ENCODE peak calls at places on chromosomes 12 and 14, in eight cellular contexts. C is AG10803, K is left ventricle myocardium inferior, U is cardiac fibroblast, P is right lobe of liver, J is choroid plexus epithelial cell, H is fibroblast of lung, W is fibroblast of the aortic adventitia. D is an unnamed sample.

GRCh38 chr12:49489720-49490119 is 49.1 kb upstream of the KCNH3 start:
- DNase-seq in H (peak), J (peak), W (peak), K (no peak), C (no peak), P (no peak), U (peak), D (peak)

GRCh38 chr14:64444984-64445845 is 20.1 kb upstream of the AKAP5 start:
- DNase-seq in H (peak), U (peak), C (peak), P (no peak), J (peak), K (no peak), W (peak), D (peak)

GRCh38 chr14:75561013-75561432 is 17.4 kb upstream of the FLVCR2 start:
- DNase-seq in W (peak), H (peak), J (peak), U (peak), C (peak), P (peak), K (peak), D (peak)

GRCh38 chr14:36524220-36524837 is 4.3 kb upstream of the NKX2-1 start:
- DNase-seq in W (no peak), U (no peak), J (no peak), P (no peak), K (no peak), H (no peak), C (no peak), D (no peak)

GRCh38 chr12:65022441-65022840 is 98.7 kb downstream of the WIF1 start:
- DNase-seq in W (no peak), H (no peak), U (no peak), C (no peak), K (no peak), P (no peak), J (no peak), D (no peak)

GRCh38 chr14:104393898-104394605 is 185.5 kb upstream of the C14orf180 start:
- DNase-seq in U (peak), C (no peak), P (no peak), J (peak), H (no peak), W (no peak), K (peak), D (peak)

GRCh38 chr14:103207404-103208072 is 84.3 kb downstream of the TNFAIP2 start:
- DNase-seq in U (peak), W (peak), C (peak), H (peak), P (no peak), J (no peak), K (peak), D (peak)

GRCh38 chr12:2615665-2616387 is 178.9 kb upstream of the FKBP4 start:
- DNase-seq in H (peak), C (no peak), W (no peak), P (no peak), U (peak), K (peak), J (peak), D (no peak)

GRCh38 chr12:79381246-79382208 is 309.2 kb downstream of the PAWR start:
- DNase-seq in W (no peak), U (no peak), J (no peak), P (no peak), K (no peak), H (no peak), C (no peak), D (no peak)

GRCh38 chr12:112124918-112125249 is 476 bp upstream of the TRAFD1 start:
- DNase-seq in P (no peak), U (no peak), H (no peak), W (no peak), K (no peak), C (no peak), J (no peak), D (no peak)

GRCh38 chr14:85122690-85123089 is 407.3 kb upstream of the FLRT2 start:
- DNase-seq in U (peak), C (peak), J (peak), K (no peak), P (no peak), H (peak), W (peak), D (peak)

GRCh38 chr14:99720941-99721791 is 37.1 kb downstream of the CYP46A1 start:
- DNase-seq in U (no peak), K (no peak), H (no peak), P (peak), C (no peak), J (no peak), W (no peak), D (no peak)

GRCh38 chr12:106758349-106758951 is 16.0 kb upstream of the RIC8B start:
- DNase-seq in J (no peak), H (no peak), C (no peak), U (no peak), P (no peak), K (no peak), W (no peak), D (no peak)

GRCh38 chr12:104213952-104214351 is 1.6 kb upstream of the TXNRD1 start:
- DNase-seq in J (peak), U (peak), W (peak), P (no peak), C (peak), K (no peak), H (peak), D (peak)

GRCh38 chr14:94036328-94037167 is 10.4 kb downstream of the OTUB2 start:
- DNase-seq in P (peak), J (peak), C (peak), K (peak), H (peak), W (peak), U (peak), D (peak)

GRCh38 chr12:122394626-122395194 is 27.8 kb downstream of the CLIP1 start:
- DNase-seq in K (peak), C (peak), H (no peak), W (peak), U (no peak), P (peak), J (peak), D (peak)

GRCh38 chr14:91303091-91303923 is 58.8 kb upstream of the GPR68 start:
- DNase-seq in P (no peak), U (peak), W (no peak), K (peak), C (no peak), J (peak), H (no peak), D (peak)

GRCh38 chr12:122834229-122834920 is 882 bp upstream of the HIP1R start:
- DNase-seq in P (no peak), C (peak), H (peak), J (peak), U (peak), K (no peak), W (peak), D (peak)

GRCh38 chr14:85934886-85935254 is 404.9 kb downstream of the FLRT2 start:
- DNase-seq in U (no peak), J (peak), C (no peak), P (no peak), W (no peak), K (no peak), H (peak), D (peak)

GRCh38 chr12:120261951-120262851 is 3.3 kb downstream of the PXN start:
- DNase-seq in K (no peak), W (no peak), H (no peak), C (no peak), U (no peak), P (peak), J (peak), D (peak)

GRCh38 chr14:60196291-60196690 is 31.1 kb upstream of the DHRS7 start:
- DNase-seq in J (no peak), P (no peak), U (no peak), K (no peak), H (no peak), W (no peak), C (no peak), D (no peak)

GRCh38 chr12:63042646-63043045 is 107.7 kb upstream of the PPM1H start:
- DNase-seq in K (no peak), H (peak), U (no peak), C (no peak), W (peak), J (peak), P (no peak), D (no peak)

GRCh38 chr12:14171111-14171510 is 189.7 kb upstream of the GRIN2B start:
- DNase-seq in W (no peak), C (no peak), P (no peak), K (no peak), U (no peak), J (no peak), H (no peak), D (no peak)

GRCh38 chr12:6767592-6768384 is 1.6 kb downstream of the PTMS start:
- DNase-seq in W (no peak), K (no peak), J (peak), H (peak), U (peak), C (peak), P (peak), D (peak)

GRCh38 chr12:34399631-34400422 is 377.5 kb downstream of the ALG10 start:
- DNase-seq in K (peak), U (no peak), P (peak), W (no peak), J (no peak), C (no peak), H (no peak), D (no peak)

GRCh38 chr14:91889477-91890211 is 22.3 kb upstream of the TC2N start:
- DNase-seq in H (no peak), W (no peak), C (no peak), U (no peak), J (no peak), P (peak), K (no peak), D (no peak)

GRCh38 chr14:69726761-69727511 is 40.0 kb upstream of the SRSF5 start:
- DNase-seq in W (peak), H (peak), C (peak), J (peak), K (peak), P (peak), U (peak), D (peak)

GRCh38 chr14:53368714-53369191 is 215.6 kb upstream of the DDHD1 start:
- DNase-seq in H (peak), J (peak), C (peak), K (no peak), P (no peak), W (peak), U (peak), D (peak)

GRCh38 chr12:63961543-63961942 is 117.0 kb downstream of the SRGAP1 start:
- DNase-seq in W (no peak), H (no peak), P (no peak), C (no peak), J (no peak), K (no peak), U (no peak), D (no peak)

GRCh38 chr12:107610030-107610859 is 75.4 kb upstream of the PWP1 start:
- DNase-seq in C (peak), U (peak), K (no peak), H (peak), J (peak), W (peak), P (no peak), D (peak)

GRCh38 chr12:91099373-91099772 is 11.9 kb downstream of the LUM start:
- DNase-seq in H (no peak), P (no peak), U (no peak), C (no peak), W (no peak), J (no peak), K (no peak), D (peak)

GRCh38 chr14:74558655-74559054 is 53.4 kb downstream of the LTBP2 start:
- DNase-seq in P (peak), W (peak), U (peak), J (peak), K (no peak), H (no peak), C (peak), D (peak)

GRCh38 chr12:104025771-104026170 is 24.2 kb downstream of the GLT8D2 start:
- DNase-seq in U (no peak), P (no peak), H (no peak), K (no peak), J (no peak), C (no peak), W (no peak), D (no peak)

GRCh38 chr12:128290938-128291337 is 24.0 kb downstream of the TMEM132C start:
- DNase-seq in U (no peak), C (no peak), P (no peak), K (no peak), W (no peak), J (no peak), H (no peak), D (no peak)

GRCh38 chr14:100734031-100734990 is 7.6 kb downstream of the DLK1 start:
- DNase-seq in H (no peak), W (no peak), U (no peak), C (no peak), K (no peak), J (no peak), P (peak), D (no peak)

GRCh38 chr14:25400607-25401206 is 350.8 kb upstream of the STXBP6 start:
- DNase-seq in C (peak), K (no peak), H (peak), U (peak), J (peak), P (no peak), W (peak), D (peak)
- TF ChIP-seq CTCF in C (peak), K (peak), H (peak), U (peak), J (peak), P (peak), W (peak), D (peak)

GRCh38 chr14:76772300-76773187 is 11.3 kb downstream of the VASH1 start:
- DNase-seq in U (peak), P (peak), W (peak), K (peak), C (no peak), J (peak), H (peak), D (peak)
- H3K4me3 ChIP-seq in U (no peak), P (no peak), W (no peak), K (no peak), C (no peak), J (peak), H (no peak), D (no peak)

GRCh38 chr14:34111933-34112332 is 161.1 kb upstream of the EGLN3 start:
- DNase-seq in P (no peak), J (no peak), K (no peak), U (no peak), C (no peak), H (no peak), W (no peak), D (peak)
- TF ChIP-seq CTCF in P (no peak), J (peak), K (no peak), U (no peak), C (no peak), H (no peak), W (no peak), D (peak)

GRCh38 chr14:71133296-71133695 is 226.0 kb downstream of the PCNX1 start:
- DNase-seq in C (no peak), K (no peak), J (no peak), W (no peak), H (no peak), U (no peak), P (no peak), D (no peak)
- H3K4me3 ChIP-seq in C (no peak), K (no peak), J (no peak), W (no peak), H (no peak), U (no peak), P (no peak), D (no peak)

DNA sequence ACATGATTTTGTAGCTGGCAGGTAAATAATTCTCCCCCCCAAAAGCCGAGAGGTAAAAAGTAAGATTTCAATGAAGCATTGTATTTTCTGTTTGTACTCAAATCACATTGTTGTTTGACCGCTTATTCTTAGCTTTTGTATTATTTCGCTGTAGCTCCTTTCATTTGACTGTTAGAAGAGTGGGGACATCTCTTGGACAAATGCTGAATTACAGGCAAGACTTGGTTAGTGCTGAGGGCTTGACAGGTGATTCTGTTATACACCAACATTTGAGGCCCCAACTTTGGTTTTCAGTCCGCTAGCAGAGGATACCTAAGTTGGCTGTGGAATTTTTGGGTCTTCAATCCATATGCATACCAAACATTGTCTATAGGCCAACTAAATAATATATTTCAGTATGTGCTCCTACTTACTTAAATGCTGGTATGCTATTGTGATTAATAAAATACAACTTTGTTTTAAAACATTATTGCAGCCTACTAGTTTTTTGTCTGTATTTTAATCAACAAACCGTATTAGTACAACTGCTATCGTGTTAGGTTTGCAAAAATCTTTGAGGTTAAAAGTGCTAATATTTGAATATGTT is 102.2 kb downstream of the ERC1 start:
- DNase-seq in J (peak), U (peak), C (peak), W (peak), K (no peak), P (no peak), H (peak), D (peak)
- TF ChIP-seq CTCF in J (peak), U (peak), C (peak), W (peak), K (peak), P (peak), H (peak), D (peak)

GRCh38 chr12:114668905-114669304 is 15.1 kb downstream of the TBX3 start:
- DNase-seq in C (no peak), W (no peak), J (no peak), K (no peak), U (no peak), P (no peak), H (no peak), D (no peak)

GRCh38 chr12:114668151-114668891 is 15.7 kb downstream of the TBX3 start:
- DNase-seq in U (peak), W (peak), K (peak), J (peak), C (peak), P (peak), H (peak), D (peak)

GRCh38 chr12:114671321-114671663 is 12.7 kb downstream of the TBX3 start:
- DNase-seq in P (no peak), J (no peak), H (no peak), C (no peak), K (no peak), W (no peak), U (no peak), D (no peak)

GRCh38 chr12:114670257-114670955 is 13.6 kb downstream of the TBX3 start:
- DNase-seq in K (no peak), W (no peak), P (no peak), C (no peak), U (no peak), J (no peak), H (no peak), D (peak)

GRCh38 chr12:114669501-114670256 is 14.3 kb downstream of the TBX3 start:
- DNase-seq in J (peak), C (peak), W (no peak), H (peak), K (no peak), U (no peak), P (no peak), D (peak)
- H3K4me3 ChIP-seq in J (peak), C (peak), W (no peak), H (peak), K (peak), U (no peak), P (peak), D (peak)

GRCh38 chr12:54631988-54632728 is 2.5 kb downstream of the LACRT start:
- DNase-seq in W (no peak), H (no peak), U (no peak), P (no peak), K (no peak), C (no peak), J (no peak), D (no peak)
- TF ChIP-seq CTCF in W (no peak), H (no peak), U (peak), P (peak), K (no peak), C (no peak), J (peak), D (no peak)

D was measured in fibroblast of villous mesenchyme.